ENCODE peak calls at places on chromosomes 3 and 15, in ten cellular contexts. L, B, M, X, U, Q, D, H, G and E are unnamed samples.

GRCh38 chr15:51864408-51865056 is 35.1 kb downstream of the TMOD3 start:
- DNase-seq in M (peak), L (no peak), H (no peak), G (no peak), B (no peak), Q (no peak), U (no peak), X (no peak), D (no peak), E (no peak)

GRCh38 chr15:77859491-77860060 is 217.9 kb downstream of the TBC1D2B start:
- DNase-seq in G (no peak), U (no peak), B (peak), M (no peak), D (no peak), H (no peak), L (no peak), Q (no peak), X (peak), E (no peak)

GRCh38 chr3:74267583-74268184 is 346.8 kb downstream of the CNTN3 start:
- DNase-seq in M (no peak), G (no peak), D (peak), H (peak), B (peak), X (peak), L (peak), U (peak), Q (peak), E (peak)

GRCh38 chr15:76209948-76210347 is 101.3 kb downstream of the ETFA start:
- DNase-seq in D (no peak), M (no peak), B (no peak), L (no peak), Q (no peak), U (no peak), H (no peak), X (peak), G (no peak), E (no peak)

GRCh38 chr15:99106417-99107220 is 1.7 kb downstream of the SYNM start:
- DNase-seq in M (no peak), L (no peak), X (no peak), H (peak), U (no peak), Q (no peak), D (no peak), B (no peak), G (no peak), E (no peak)

GRCh38 chr3:141108002-141108401 is 56.9 kb downstream of the SPSB4 start:
- DNase-seq in U (no peak), M (no peak), D (no peak), Q (no peak), L (no peak), B (no peak), H (no peak), G (no peak), X (no peak), E (no peak)

GRCh38 chr15:29383367-29383766 is 113.7 kb upstream of the NSMCE3 start:
- DNase-seq in L (no peak), B (no peak), U (no peak), D (no peak), Q (no peak), H (no peak), G (no peak), M (no peak), X (no peak), E (no peak)

GRCh38 chr3:124609402-124609801 is 120.8 kb upstream of the UMPS start:
- DNase-seq in L (no peak), H (no peak), Q (no peak), X (no peak), M (no peak), B (no peak), G (no peak), U (no peak), D (no peak), E (no peak)

GRCh38 chr3:114758828-114759709 is 388.0 kb downstream of the ZBTB20 start:
- DNase-seq in X (no peak), H (no peak), U (no peak), M (no peak), Q (peak), L (peak), B (no peak), G (no peak), D (peak), E (peak)

GRCh38 chr15:96126859-96127258 is 203.6 kb upstream of the NR2F2 start:
- DNase-seq in M (no peak), B (peak), Q (no peak), G (no peak), U (no peak), X (no peak), L (no peak), D (no peak), H (no peak), E (no peak)

GRCh38 chr3:16808393-16809107 is 76.2 kb upstream of the PLCL2 start:
- DNase-seq in B (no peak), D (no peak), U (no peak), M (no peak), Q (no peak), G (no peak), X (no peak), L (no peak), H (no peak), E (no peak)

GRCh38 chr3:127520993-127521392 is 69.5 kb downstream of the TPRA1 start:
- DNase-seq in M (no peak), Q (no peak), G (no peak), U (no peak), H (no peak), D (no peak), L (no peak), B (no peak), X (no peak), E (no peak)

GRCh38 chr3:183272792-183273191 is 19.7 kb downstream of the B3GNT5 start:
- DNase-seq in L (no peak), B (no peak), U (no peak), G (no peak), M (no peak), Q (no peak), D (no peak), X (no peak), H (no peak), E (no peak)

GRCh38 chr15:88021601-88022000 is 234.9 kb downstream of the NTRK3 start:
- DNase-seq in G (no peak), Q (no peak), D (no peak), X (no peak), H (no peak), L (no peak), B (no peak), M (no peak), U (no peak), E (no peak)

GRCh38 chr15:100873029-100873677 is 6.5 kb upstream of the ALDH1A3 start:
- DNase-seq in L (peak), G (peak), B (peak), X (peak), D (peak), M (peak), U (no peak), Q (peak), H (peak), E (peak)

GRCh38 chr15:46411900-46412299 is 777.1 kb downstream of the SQOR start:
- DNase-seq in U (no peak), B (no peak), Q (no peak), X (no peak), M (no peak), L (no peak), H (no peak), G (no peak), D (no peak), E (no peak)

GRCh38 chr3:108755686-108756085 is 1.5 kb downstream of the RETNLB start:
- DNase-seq in D (no peak), X (no peak), M (no peak), B (no peak), L (no peak), U (no peak), H (no peak), Q (no peak), G (no peak), E (no peak)

GRCh38 chr15:92391640-92392039 is 2.0 kb upstream of the ST8SIA2 start:
- DNase-seq in X (peak), H (peak), Q (no peak), M (peak), B (peak), D (peak), U (no peak), L (peak), G (no peak), E (peak)
- TF ChIP-seq MAX in X (no peak), H (no peak), Q (no peak), M (no peak), B (no peak), D (no peak), U (no peak), L (no peak), G (no peak), E (no peak)

DNA sequence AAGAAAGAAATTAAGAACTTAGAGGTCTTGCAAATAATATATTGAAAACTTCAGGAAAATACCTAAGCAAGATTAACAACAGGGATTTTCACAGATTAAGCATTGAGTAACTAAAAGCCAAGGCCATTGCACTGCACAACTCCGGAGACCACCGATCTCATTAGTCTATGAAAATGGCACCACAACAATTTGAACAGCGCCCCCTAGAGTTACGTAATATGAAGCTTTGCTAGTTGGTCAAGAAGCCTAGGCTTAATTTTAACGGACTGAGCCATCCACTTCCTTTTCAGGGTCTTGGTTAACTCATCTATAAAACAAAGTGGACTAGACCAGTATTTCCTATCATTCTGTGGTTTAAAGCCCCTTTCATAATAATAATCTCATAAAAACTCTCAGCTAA is 24.8 kb downstream of the TMEM212 start:
- DNase-seq in D (peak), M (peak), U (no peak), G (no peak), Q (no peak), X (peak), H (no peak), L (no peak), B (no peak), E (peak)
- TF ChIP-seq CTCF in D (peak), M (peak), U (no peak), G (peak), Q (peak), X (peak), H (no peak), L (peak), B (peak), E (peak)

DNA sequence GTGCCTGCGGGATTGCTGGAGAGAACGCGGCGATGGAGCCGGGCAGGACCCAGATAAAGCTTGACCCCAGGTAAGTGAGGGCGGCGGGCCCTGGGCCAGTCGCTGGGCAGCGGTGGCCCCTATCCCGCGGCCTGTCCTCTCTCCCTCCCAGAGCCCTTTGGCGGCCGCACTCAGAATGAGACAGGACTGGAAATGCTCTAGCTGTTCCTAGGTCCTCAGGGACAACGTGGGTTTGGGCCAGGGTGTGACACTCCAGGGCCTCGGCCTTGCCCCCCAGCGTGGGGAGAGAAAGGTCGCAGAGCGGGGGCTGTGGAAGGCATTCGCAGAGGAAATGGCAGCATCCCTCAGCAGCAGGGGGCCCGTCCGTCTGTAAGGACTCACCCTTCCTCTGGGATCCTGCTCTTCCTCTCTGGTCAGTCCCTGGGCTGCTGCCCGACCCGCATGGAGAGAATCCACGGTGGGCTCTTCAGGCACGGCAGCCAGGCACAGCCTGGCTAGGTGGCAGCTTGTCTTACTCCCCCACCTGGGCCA is 412 bp downstream of the SLC51A start:
- DNase-seq in D (no peak), M (no peak), Q (no peak), L (no peak), U (no peak), G (no peak), X (no peak), H (no peak), B (no peak), E (no peak)
- TF ChIP-seq MAX in D (no peak), M (no peak), Q (no peak), L (no peak), U (no peak), G (no peak), X (no peak), H (no peak), B (no peak), E (no peak)

DNA sequence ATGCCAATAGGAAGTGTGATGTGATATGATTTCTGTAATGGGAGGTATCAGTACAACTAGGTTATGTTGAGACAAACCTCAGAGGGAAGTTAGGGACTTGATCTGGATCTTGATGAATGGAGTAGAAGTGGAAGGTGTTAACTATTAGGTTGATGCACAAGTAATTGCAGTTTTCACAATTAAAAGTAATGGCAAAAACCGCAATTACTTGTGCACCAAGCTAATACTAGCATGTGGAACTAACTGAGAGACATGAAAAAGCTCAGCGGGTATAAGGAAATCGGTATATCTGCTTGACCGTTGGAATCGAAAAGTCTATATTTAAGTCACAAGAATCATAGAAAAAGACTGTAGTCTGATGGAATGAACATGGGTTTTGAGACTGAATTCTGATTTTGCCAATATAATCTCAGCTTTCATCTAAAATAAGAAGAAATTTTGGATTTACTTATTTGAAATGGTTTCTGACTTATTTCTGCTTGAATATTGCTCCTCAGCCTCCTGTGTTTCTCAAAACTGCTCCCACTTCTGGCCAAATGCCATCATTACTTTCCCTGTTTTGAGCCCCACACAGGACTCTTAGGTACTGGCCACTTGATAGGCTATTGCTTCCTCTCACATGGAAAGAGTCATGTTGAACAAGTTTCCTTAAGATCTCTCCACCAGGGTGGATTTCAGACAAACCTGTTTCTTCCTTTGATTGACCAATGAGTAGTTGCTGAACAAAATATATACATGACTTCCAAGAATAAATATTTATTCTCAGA is 271.5 kb upstream of the COL8A1 start:
- DNase-seq in Q (no peak), B (peak), M (peak), X (peak), U (no peak), D (peak), G (no peak), H (peak), L (no peak), E (peak)
- TF ChIP-seq CTCF in Q (peak), B (no peak), M (peak), X (no peak), U (no peak), D (no peak), G (no peak), H (no peak), L (no peak), E (peak)